ENCODE peak calls at places on chromosome 18, in eight cellular contexts. P is effector memory CD8-positive, alpha-beta T cell; I is left lobe of liver; Q is occipital lobe; H is fibroblast of lung; G is stimulated activated CD4-positive, alpha-beta T cell treated with anti-CD3 and anti-CD28 coated beads, Interleukin-2, amount 100 ng/mL, for 48 hours; C is upper lobe of right lung; S is Panc1. R is an unnamed sample.

GRCh38 chr18:59846814-59847490 is 52.8 kb upstream of the PMAIP1 start:
- DNase-seq in C (no peak), H (peak), I (no peak), S (no peak), P (no peak), G (peak), Q (no peak), R (no peak)

GRCh38 chr18:10689231-10689953 is 163.6 kb downstream of the NAPG start:
- DNase-seq in P (no peak), H (no peak), C (no peak), I (no peak), Q (no peak), S (no peak), G (no peak), R (no peak)

GRCh38 chr18:55221577-55221976 is 262.3 kb upstream of the CCDC68 start:
- DNase-seq in Q (no peak), H (no peak), I (no peak), C (no peak), S (no peak), P (no peak), G (no peak), R (no peak)

GRCh38 chr18:4196358-4196757 is 258.7 kb downstream of the DLGAP1 start:
- DNase-seq in H (no peak), I (no peak), Q (no peak), S (no peak), P (no peak), C (no peak), G (no peak), R (no peak)

GRCh38 chr18:183769-184168 is 25.4 kb downstream of the USP14 start:
- DNase-seq in S (no peak), C (no peak), G (no peak), Q (no peak), P (no peak), H (peak), I (no peak), R (no peak)

GRCh38 chr18:3525870-3526420 is 76.0 kb downstream of the TGIF1 start:
- DNase-seq in I (no peak), S (no peak), P (peak), G (peak), C (no peak), Q (peak), H (peak), R (peak)

GRCh38 chr18:42509702-42510424 is 554.8 kb downstream of the PIK3C3 start:
- DNase-seq in G (no peak), Q (no peak), I (no peak), H (no peak), C (no peak), P (no peak), S (no peak), R (no peak)

GRCh38 chr18:8871484-8871883 is 166.1 kb downstream of the MTCL1 start:
- DNase-seq in H (no peak), Q (no peak), S (no peak), I (no peak), C (no peak), G (no peak), P (no peak), R (no peak)

GRCh38 chr18:63299837-63300787 is 19.5 kb downstream of the BCL2 start:
- DNase-seq in H (peak), S (no peak), G (no peak), Q (no peak), I (no peak), P (no peak), C (no peak), R (no peak)

GRCh38 chr18:59717291-59717690 is 20.1 kb upstream of the CCBE1 start:
- DNase-seq in Q (no peak), I (no peak), H (no peak), S (no peak), G (no peak), P (no peak), C (no peak), R (no peak)

GRCh38 chr18:35089382-35089781 is 48.2 kb downstream of the MAPRE2 start:
- DNase-seq in Q (no peak), P (no peak), C (no peak), G (no peak), I (no peak), S (no peak), H (peak), R (no peak)

GRCh38 chr18:36376361-36376760 is 78.8 kb downstream of the FHOD3 start:
- DNase-seq in H (peak), S (no peak), Q (no peak), P (no peak), G (no peak), I (no peak), C (no peak), R (no peak)

GRCh38 chr18:9534844-9535243 is 59.5 kb downstream of the RALBP1 start:
- DNase-seq in P (no peak), C (no peak), H (no peak), S (no peak), G (no peak), Q (no peak), I (no peak), R (no peak)

GRCh38 chr18:32373505-32373904 is 97.2 kb downstream of the GAREM1 start:
- DNase-seq in I (no peak), Q (no peak), C (no peak), H (no peak), P (no peak), S (no peak), G (no peak), R (no peak)

GRCh38 chr18:54149078-54149697 is 75.3 kb downstream of the MBD2 start:
- DNase-seq in G (peak), C (no peak), P (no peak), H (peak), S (peak), Q (no peak), I (no peak), R (no peak)

GRCh38 chr18:35497006-35497333 is 790 bp downstream of the INO80C start:
- DNase-seq in H (peak), C (no peak), G (no peak), P (no peak), Q (no peak), S (no peak), I (no peak), R (peak)

GRCh38 chr18:8361941-8362471 is 247.2 kb upstream of the RAB12 start:
- DNase-seq in I (no peak), H (no peak), Q (no peak), C (no peak), P (no peak), S (no peak), G (no peak), R (no peak)

GRCh38 chr18:31684279-31685096 is at the start of gene B4GALT6:
- DNase-seq in Q (peak), S (no peak), G (peak), H (peak), I (peak), C (peak), P (no peak), R (no peak)

GRCh38 chr18:8860845-8861642 is 155.7 kb downstream of the MTCL1 start:
- DNase-seq in P (no peak), Q (no peak), C (no peak), S (no peak), H (no peak), G (no peak), I (no peak), R (no peak)

GRCh38 chr18:74414951-74415515 is 42.1 kb downstream of the DIPK1C start:
- DNase-seq in C (no peak), S (no peak), G (no peak), P (no peak), I (peak), Q (no peak), H (no peak), R (no peak)

GRCh38 chr18:23306842-23307241 is 146.2 kb upstream of the RIOK3 start:
- DNase-seq in G (no peak), P (peak), S (no peak), C (no peak), I (no peak), H (no peak), Q (no peak), R (no peak)

GRCh38 chr18:79568543-79569205 is 110.9 kb upstream of the CTDP1 start:
- DNase-seq in H (no peak), P (no peak), S (no peak), Q (no peak), C (peak), G (no peak), I (no peak), R (no peak)

GRCh38 chr18:47882641-47883040 is 47.8 kb downstream of the SMAD2 start:
- DNase-seq in H (no peak), S (no peak), Q (no peak), G (no peak), I (no peak), C (no peak), P (no peak), R (no peak)

GRCh38 chr18:1412660-1413659 is 508.3 kb downstream of the ADCYAP1 start:
- DNase-seq in Q (no peak), C (no peak), S (no peak), I (no peak), G (no peak), H (no peak), P (no peak), R (no peak)

GRCh38 chr18:35577045-35577848 is 4.3 kb upstream of the GALNT1 start:
- DNase-seq in P (no peak), G (no peak), S (no peak), Q (no peak), I (no peak), H (peak), C (no peak), R (no peak)

GRCh38 chr18:11004951-11005350 is 144.4 kb downstream of the PIEZO2 start:
- DNase-seq in H (no peak), C (no peak), Q (no peak), I (no peak), G (no peak), S (no peak), P (no peak), R (no peak)

GRCh38 chr18:42296723-42297122 is 341.7 kb downstream of the PIK3C3 start:
- DNase-seq in C (no peak), Q (no peak), P (no peak), G (no peak), I (no peak), H (peak), S (no peak), R (no peak)

GRCh38 chr18:58391932-58392331 is 237.0 kb downstream of the ALPK2 start:
- DNase-seq in H (no peak), P (no peak), S (no peak), C (no peak), G (no peak), I (peak), Q (no peak), R (no peak)

GRCh38 chr18:51070545-51070944 is 40.5 kb downstream of the SMAD4 start:
- DNase-seq in Q (no peak), I (no peak), S (no peak), P (no peak), C (no peak), G (no peak), H (peak), R (no peak)

GRCh38 chr18:34817636-34818035 is 107.5 kb downstream of the DTNA start:
- DNase-seq in S (no peak), P (no peak), H (no peak), Q (no peak), C (no peak), G (no peak), I (no peak), R (no peak)

GRCh38 chr18:51447351-51447896 is 249.9 kb upstream of the MEX3C start:
- DNase-seq in Q (peak), S (no peak), C (no peak), P (no peak), H (no peak), G (no peak), I (no peak), R (no peak)

GRCh38 chr18:13558790-13559189 is 167.6 kb downstream of the FAM210A start:
- DNase-seq in I (no peak), C (no peak), G (no peak), H (no peak), P (no peak), Q (no peak), S (no peak), R (no peak)

GRCh38 chr18:48295586-48296311 is 113.4 kb downstream of the ZBTB7C start:
- DNase-seq in C (peak), Q (no peak), P (no peak), S (no peak), G (no peak), I (no peak), H (peak), R (no peak)

GRCh38 chr18:46868171-46868921 is 49.0 kb downstream of the PIAS2 start:
- DNase-seq in P (no peak), G (no peak), Q (no peak), S (no peak), H (no peak), C (no peak), I (no peak), R (no peak)